ENCODE peak calls at places on chromosomes 1 and 21, in six cellular contexts. S is GM12878, Z is K562, H is HepG2, W is endothelial cell of umbilical vein, A is NB4. R is an unnamed sample.
A peak's percentile ranks its signal among the peaks of the same experiment; 100 is the strongest.

GRCh38 chr1:229033480-229033879 is 237.4 kb upstream of the RAB4A start:
- DNase-seq in W (no peak), A (peak; percentile 63), H (no peak), Z (no peak), S (no peak), R (no peak)

GRCh38 chr21:22364163-22364562 is 1366.0 kb downstream of the NCAM2 start:
- DNase-seq in A (no peak), S (no peak), W (no peak), H (no peak), Z (no peak), R (no peak)

GRCh38 chr1:162391790-162392563 is 10.4 kb downstream of the C1orf226 start:
- DNase-seq in S (no peak), Z (peak; percentile 64), W (peak; percentile 43), A (peak; percentile 37), H (peak; percentile 28), R (peak; percentile 40)

GRCh38 chr21:26148071-26148470 is 22.5 kb downstream of the APP start:
- DNase-seq in A (no peak), Z (no peak), S (no peak), H (no peak), W (peak; percentile 64), R (peak; percentile 3)

GRCh38 chr1:81493102-81493864 is 307.5 kb upstream of the ADGRL2 start:
- DNase-seq in H (no peak), A (no peak), S (no peak), Z (no peak), W (no peak), R (no peak)

GRCh38 chr21:26909972-26910371 is 56.9 kb downstream of the ADAMTS5 start:
- DNase-seq in H (no peak), Z (no peak), A (no peak), W (no peak), S (no peak), R (no peak)

GRCh38 chr1:228882041-228882784 is 146.9 kb downstream of the RHOU start:
- DNase-seq in H (no peak), Z (no peak), S (no peak), W (no peak), A (no peak), R (no peak)

GRCh38 chr1:108534748-108535147 is 25.2 kb upstream of the EEIG2 start:
- DNase-seq in W (no peak), H (no peak), S (no peak), A (no peak), Z (no peak), R (no peak)

GRCh38 chr1:201655243-201655642 is 116.3 kb downstream of the NAV1 start:
- DNase-seq in H (no peak), S (no peak), A (no peak), Z (peak; percentile 76), W (no peak), R (no peak)

GRCh38 chr1:107529511-107530149 is 388.8 kb downstream of the NTNG1 start:
- DNase-seq in A (peak; percentile 50), S (peak; percentile 19), Z (peak; percentile 57), H (peak; percentile 64), W (peak; percentile 26), R (peak; percentile 28)
- TF ChIP-seq MYC in A (no peak), S (no peak), Z (no peak), H (no peak), W (no peak), R (no peak)

GRCh38 chr1:183096351-183096750 is 73.1 kb downstream of the LAMC1 start:
- DNase-seq in Z (no peak), A (no peak), H (no peak), W (no peak), S (no peak), R (no peak)
- TF ChIP-seq MYC in Z (no peak), A (no peak), H (no peak), W (no peak), S (no peak), R (no peak)

DNA sequence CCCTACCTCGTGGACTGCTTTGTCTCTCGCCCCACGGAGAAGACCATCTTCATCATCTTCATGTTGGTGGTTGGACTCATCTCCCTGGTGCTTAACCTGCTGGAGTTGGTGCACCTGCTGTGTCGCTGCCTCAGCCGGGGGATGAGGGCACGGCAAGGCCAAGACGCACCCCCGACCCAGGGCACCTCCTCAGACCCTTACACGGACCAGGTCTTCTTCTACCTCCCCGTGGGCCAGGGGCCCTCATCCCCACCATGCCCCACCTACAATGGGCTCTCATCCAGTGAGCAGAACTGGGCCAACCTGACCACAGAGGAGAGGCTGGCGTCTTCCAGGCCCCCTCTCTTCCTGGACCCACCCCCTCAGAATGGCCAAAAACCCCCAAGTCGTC is 2.0 kb downstream of the GJA4 start:
- DNase-seq in H (no peak), S (no peak), A (no peak), W (no peak), Z (no peak), R (no peak)
- TF ChIP-seq MYC in H (no peak), S (no peak), A (no peak), W (no peak), Z (no peak), R (no peak)

GRCh38 chr1:181732218-181732990 is 249.1 kb downstream of the CACNA1E start:
- DNase-seq in A (no peak), W (no peak), S (no peak), Z (no peak), H (no peak), R (no peak)
- TF ChIP-seq MYC in A (no peak), W (no peak), S (no peak), Z (no peak), H (no peak), R (no peak)

GRCh38 chr1:222127526-222128152 is 385.8 kb upstream of the DUSP10 start:
- DNase-seq in Z (no peak), W (no peak), A (no peak), H (no peak), S (no peak), R (no peak)
- TF ChIP-seq MYC in Z (no peak), W (no peak), A (no peak), H (no peak), S (no peak), R (no peak)

GRCh38 chr1:156870734-156871133 is 10.1 kb downstream of the NTRK1 start:
- DNase-seq in S (no peak), A (no peak), W (no peak), Z (no peak), H (no peak), R (peak; percentile 60)
- TF ChIP-seq MYC in S (no peak), A (no peak), W (no peak), Z (no peak), H (no peak), R (no peak)

GRCh38 chr1:32717503-32717902 is 14.9 kb upstream of the SYNC start:
- DNase-seq in H (no peak), S (no peak), A (no peak), W (no peak), Z (no peak), R (no peak)

GRCh38 chr1:32714277-32714676 is 11.7 kb upstream of the SYNC start:
- DNase-seq in W (no peak), Z (no peak), H (peak; percentile 90), S (no peak), A (no peak), R (peak; percentile 54)

GRCh38 chr1:32715901-32716311 is 13.3 kb upstream of the SYNC start:
- DNase-seq in Z (no peak), A (no peak), W (no peak), H (no peak), S (no peak), R (no peak)

GRCh38 chr1:32718527-32718926 is 16.0 kb upstream of the SYNC start:
- DNase-seq in S (no peak), A (no peak), H (no peak), Z (no peak), W (no peak), R (no peak)

GRCh38 chr1:32716312-32717126 is 13.9 kb upstream of the SYNC start:
- DNase-seq in H (peak; percentile 89), W (no peak), S (no peak), A (peak; percentile 53), Z (peak; percentile 96), R (peak; percentile 65)
- TF ChIP-seq MYC in H (peak; percentile 43), W (no peak), S (no peak), A (no peak), Z (no peak), R (no peak)